ENCODE peak calls at places on chromosomes 1 and 21, in five cellular contexts. N is gastrocnemius medialis, B is HFF-Myc, D is AG09309, E is pancreas. L is an unnamed sample.

GRCh38 chr1:108732398-108732797 is 14.1 kb upstream of the STXBP3 start:
- DNase-seq in N (no peak), B (no peak), D (no peak), E (no peak), L (no peak)

GRCh38 chr1:154501423-154502065 is 475 bp upstream of the TDRD10 start:
- DNase-seq in N (no peak), B (no peak), D (no peak), E (peak; percentile 31), L (no peak)

GRCh38 chr1:40736085-40736531 is 44.6 kb downstream of the NFYC start:
- DNase-seq in N (no peak), B (no peak), D (no peak), E (no peak), L (peak; percentile 45)

GRCh38 chr1:31663622-31664452 is 19.2 kb upstream of the PEF1 start:
- DNase-seq in N (no peak), B (no peak), D (no peak), E (peak; percentile 70), L (no peak)

GRCh38 chr1:247322437-247322836 is 9.2 kb downstream of the ZNF496 start:
- DNase-seq in N (no peak), B (no peak), D (no peak), E (no peak), L (no peak)

GRCh38 chr1:154777151-154777550 is 92.9 kb downstream of the KCNN3 start:
- DNase-seq in N (no peak), B (no peak), D (no peak), E (no peak), L (no peak)

GRCh38 chr1:175882192-175882591 is 138.8 kb upstream of the TNR start:
- DNase-seq in N (no peak), B (no peak), D (no peak), E (no peak), L (no peak)

GRCh38 chr1:79100385-79100784 is 93.9 kb upstream of the ADGRL4 start:
- DNase-seq in N (no peak), B (peak; percentile 14), D (peak; percentile 64), E (no peak), L (peak; percentile 43)

GRCh38 chr1:205310981-205311704 is 10.4 kb downstream of the NUAK2 start:
- DNase-seq in N (no peak), B (no peak), D (no peak), E (no peak), L (no peak)

GRCh38 chr1:88801575-88802208 is 89.7 kb downstream of the GTF2B start:
- DNase-seq in N (no peak), B (peak; percentile 44), D (no peak), E (no peak), L (no peak)

GRCh38 chr1:155932085-155932484 is 2.1 kb downstream of the KHDC4 start:
- DNase-seq in N (no peak), B (no peak), D (no peak), E (no peak), L (no peak)

GRCh38 chr1:187551061-187551460 is 722.3 kb downstream of the PLA2G4A start:
- DNase-seq in N (no peak), B (no peak), D (no peak), E (no peak), L (no peak)

GRCh38 chr21:20999567-21000169 is 1.5 kb downstream of the NCAM2 start:
- DNase-seq in N (no peak), B (peak; percentile 15), D (no peak), E (peak; percentile 16), L (no peak)

GRCh38 chr1:237042892-237043576 is 1.1 kb downstream of the RYR2 start:
- DNase-seq in N (no peak), B (no peak), D (no peak), E (no peak), L (peak; percentile 17)

GRCh38 chr1:162357681-162358266 is 18.9 kb downstream of the SPATA46 start:
- DNase-seq in N (no peak), B (peak; percentile 15), D (peak; percentile 16), E (no peak), L (no peak)

GRCh38 chr21:42666023-42666747 is 12.8 kb downstream of the PDE9A start:
- DNase-seq in N (no peak), B (no peak), D (no peak), E (no peak), L (no peak)

GRCh38 chr1:115911298-115911697 is 65.0 kb upstream of the SLC22A15 start:
- DNase-seq in N (no peak), B (no peak), D (no peak), E (no peak), L (no peak)

GRCh38 chr1:196387766-196388165 is 220.5 kb downstream of the KCNT2 start:
- DNase-seq in N (no peak), B (no peak), D (no peak), E (no peak), L (no peak)

GRCh38 chr1:15676010-15676409 is 8.1 kb upstream of the PLEKHM2 start:
- DNase-seq in N (no peak), B (no peak), D (no peak), E (no peak), L (no peak)

GRCh38 chr1:203427451-203427850 is 48.2 kb upstream of the PRELP start:
- DNase-seq in N (no peak), B (no peak), D (no peak), E (no peak), L (no peak)

GRCh38 chr1:58166417-58166816 is 380.1 kb downstream of the OMA1 start:
- DNase-seq in N (no peak), B (no peak), D (no peak), E (no peak), L (no peak)

GRCh38 chr21:42009831-42010506 is at the start of gene ZBTB21:
- DNase-seq in N (peak; percentile 98), B (peak; percentile 94), D (peak; percentile 88), E (peak; percentile 99), L (peak; percentile 85)

GRCh38 chr1:118739421-118739930 is 248.7 kb downstream of the TBX15 start:
- DNase-seq in N (no peak), B (no peak), D (no peak), E (no peak), L (no peak)

GRCh38 chr21:29299906-29300546 is 1.3 kb downstream of the BACH1 start:
- DNase-seq in N (peak; percentile 73), B (peak; percentile 98), D (peak; percentile 94), E (peak; percentile 30), L (peak; percentile 55)

GRCh38 chr1:210949039-210949438 is 184.9 kb downstream of the KCNH1 start:
- DNase-seq in N (no peak), B (no peak), D (no peak), E (no peak), L (no peak)

DNA sequence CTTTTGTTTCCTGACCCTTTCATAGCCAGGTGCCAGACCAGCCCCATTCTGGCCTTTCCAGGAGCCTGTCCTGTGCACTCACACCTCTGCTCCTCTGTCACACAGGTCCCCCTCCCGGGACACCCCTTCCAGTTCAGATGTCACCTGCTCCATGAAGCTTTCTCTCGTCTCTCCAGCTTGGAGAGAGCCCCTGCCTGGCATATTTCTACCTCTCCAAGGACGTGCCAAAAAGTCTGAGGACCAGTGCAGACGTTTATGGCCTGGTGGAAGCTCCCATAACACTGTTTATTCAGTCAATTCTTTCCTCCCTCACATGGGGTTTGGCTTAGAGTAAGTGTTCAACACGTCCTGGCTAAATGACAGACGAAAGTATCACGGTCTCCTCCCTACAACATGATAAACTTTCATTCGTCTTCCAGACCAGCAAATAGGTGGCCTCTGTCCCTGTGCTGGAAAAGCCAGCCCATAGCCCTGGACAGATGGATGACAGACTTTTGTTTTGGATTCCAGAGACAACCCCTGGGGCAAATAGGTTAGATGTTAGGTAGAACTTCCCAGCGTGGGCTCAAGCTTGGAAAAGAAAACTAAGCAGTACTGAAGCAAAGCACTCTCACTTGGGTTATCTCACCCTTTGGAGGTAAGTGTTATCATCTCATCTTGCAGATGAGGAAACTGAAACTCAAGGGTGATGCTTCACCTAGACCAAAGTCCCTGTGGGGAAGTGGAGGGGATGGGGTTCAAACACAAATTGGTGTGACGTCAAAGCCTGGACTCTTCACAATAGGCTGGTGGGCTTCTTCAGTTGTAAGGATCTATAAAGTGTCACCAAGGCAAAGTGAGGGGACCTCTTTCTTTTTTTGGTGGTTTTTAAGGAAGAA is 52.9 kb upstream of the ECE1 start:
- DNase-seq in N (no peak), B (no peak), D (no peak), E (no peak), L (no peak)
- H3K4me3 ChIP-seq in N (peak overlapping the region; percentile 80), B (peak overlapping the region; percentile 71), D (no peak overlapping the region), E (no peak overlapping the region), L (no peak overlapping the region)

DNA sequence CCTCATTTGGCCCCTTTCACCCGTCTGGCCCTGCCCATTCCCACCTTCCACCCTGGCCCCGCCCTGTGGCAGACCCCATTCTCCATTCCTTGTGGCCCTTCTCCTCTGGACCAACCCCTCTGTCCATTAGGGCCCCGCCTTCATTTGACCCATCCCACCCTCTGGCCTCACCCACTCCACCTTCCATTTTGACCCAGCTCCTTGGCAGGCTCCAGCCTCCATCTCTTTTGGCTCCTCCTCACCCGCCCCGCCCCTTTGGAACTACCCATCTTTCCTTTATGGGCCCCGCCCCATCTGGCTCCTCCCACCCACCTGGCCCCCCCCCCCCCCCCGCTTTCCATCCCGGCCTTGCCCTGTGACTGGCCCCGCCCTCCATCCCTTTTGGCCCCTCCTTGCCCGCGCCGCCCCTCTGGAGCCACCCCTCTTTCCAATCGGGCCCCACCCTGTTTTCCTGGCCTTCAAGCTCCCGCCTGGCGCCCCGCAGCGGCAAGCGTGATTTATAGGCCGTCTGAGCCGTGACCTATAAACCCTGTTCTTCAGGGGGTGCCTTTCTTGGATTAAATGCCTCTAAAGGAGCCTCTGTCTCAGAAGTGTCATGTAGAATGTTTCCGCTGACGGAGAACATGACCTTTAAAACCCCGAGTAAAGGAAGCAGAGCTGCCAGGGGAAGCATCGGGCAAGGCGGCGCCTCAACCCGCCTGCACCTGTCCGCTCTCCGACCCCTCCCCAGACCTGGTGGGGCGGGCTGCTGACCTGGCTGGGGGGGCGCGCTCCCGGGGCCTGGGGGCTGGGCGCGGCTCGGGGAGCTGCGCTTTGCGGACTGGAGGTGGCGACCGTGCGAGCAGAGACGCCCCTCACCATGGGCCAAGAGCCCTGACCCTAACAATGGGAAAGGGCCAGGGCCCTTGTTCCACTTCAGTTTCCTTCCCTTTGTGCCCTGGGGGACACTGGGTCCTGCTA is 178.0 kb downstream of the CAMTA1 start:
- DNase-seq in N (no peak), B (no peak), D (no peak), E (peak; percentile 45), L (peak; percentile 46)
- H3K4me3 ChIP-seq in N (peak overlapping the region; percentile 22), B (no peak overlapping the region), D (no peak overlapping the region), E (no peak overlapping the region), L (peak overlapping the region; percentile 28)

GRCh38 chr1:222466150-222466865 is 81.6 kb downstream of the HHIPL2 start:
- DNase-seq in N (no peak), B (no peak), D (no peak), E (no peak), L (no peak)
- H3K4me3 ChIP-seq in N (no peak overlapping the region), B (no peak overlapping the region), D (no peak overlapping the region), E (no peak overlapping the region), L (no peak overlapping the region)

GRCh38 chr1:245605480-245606156 is 450.8 kb downstream of the KIF26B start:
- DNase-seq in N (no peak), B (peak; percentile 69), D (peak; percentile 77), E (no peak), L (no peak)

GRCh38 chr1:245611251-245611650 is 456.5 kb downstream of the KIF26B start:
- DNase-seq in N (no peak), B (no peak), D (no peak), E (no peak), L (no peak)

GRCh38 chr1:245604979-245605378 is 450.2 kb downstream of the KIF26B start:
- DNase-seq in N (no peak), B (no peak), D (no peak), E (no peak), L (no peak)

GRCh38 chr1:245606157-245606725 is 451.5 kb downstream of the KIF26B start:
- DNase-seq in N (no peak), B (no peak), D (no peak), E (no peak), L (no peak)

GRCh38 chr1:245609354-245609753 is 454.6 kb downstream of the KIF26B start:
- DNase-seq in N (no peak), B (no peak), D (no peak), E (no peak), L (no peak)
- H3K4me3 ChIP-seq in N (no peak overlapping the region), B (no peak overlapping the region), D (no peak overlapping the region), E (no peak overlapping the region), L (no peak overlapping the region)